ENCODE peak calls at places on chromosomes 11 and 22, in seven cellular contexts. T, I, M, P, Q, D and A are unnamed samples.

GRCh38 chr22:39923689-39924088 is 22.8 kb downstream of the GRAP2 start:
- DNase-seq in T (no peak), I (no peak), P (no peak), M (no peak), Q (no peak), D (no peak), A (no peak)

GRCh38 chr22:19815093-19815822 is 39.4 kb downstream of the GNB1L start:
- DNase-seq in D (no peak), T (no peak), I (no peak), Q (no peak), P (no peak), M (no peak), A (no peak)

GRCh38 chr22:37334461-37334858 is 52.2 kb downstream of the CYTH4 start:
- DNase-seq in I (no peak), Q (no peak), T (no peak), D (no peak), P (no peak), M (no peak), A (no peak)

GRCh38 chr11:7600205-7600775 is 73.0 kb downstream of the CYB5R2 start:
- DNase-seq in P (no peak), D (peak), I (peak), T (peak), Q (peak), M (no peak), A (no peak)

GRCh38 chr11:97622795-97623194 is 1233.0 kb downstream of the JRKL start:
- DNase-seq in T (no peak), M (no peak), Q (no peak), D (no peak), P (no peak), I (peak), A (no peak)

GRCh38 chr22:44309647-44310046 is 3.1 kb downstream of the SHISAL1 start:
- DNase-seq in Q (no peak), T (no peak), I (no peak), P (no peak), D (no peak), M (no peak), A (no peak)

GRCh38 chr11:111510311-111510710 is 1.9 kb downstream of the BTG4 start:
- DNase-seq in D (peak), M (no peak), P (no peak), Q (no peak), I (no peak), T (no peak), A (no peak)

GRCh38 chr22:49925525-49926128 is 7.2 kb downstream of the CRELD2 start:
- DNase-seq in I (no peak), M (peak), T (no peak), Q (no peak), D (no peak), P (peak), A (no peak)

GRCh38 chr11:2539761-2540520 is 95.1 kb downstream of the KCNQ1 start:
- DNase-seq in P (no peak), M (no peak), I (no peak), D (no peak), Q (no peak), T (peak), A (no peak)

GRCh38 chr11:131486937-131487336 is 116.5 kb downstream of the NTM start:
- DNase-seq in T (no peak), Q (no peak), M (no peak), D (no peak), P (no peak), I (no peak), A (no peak)

GRCh38 chr22:39927544-39927943 is 26.7 kb downstream of the GRAP2 start:
- DNase-seq in T (no peak), M (no peak), P (no peak), D (no peak), Q (no peak), I (no peak), A (no peak)

GRCh38 chr11:640021-640706 is 3.1 kb downstream of the DRD4 start:
- DNase-seq in Q (no peak), I (no peak), D (no peak), P (no peak), M (no peak), T (no peak), A (no peak)

GRCh38 chr22:19119949-19120348 is 2.3 kb downstream of the DGCR2 start:
- DNase-seq in M (no peak), Q (no peak), P (no peak), D (no peak), I (no peak), T (no peak), A (no peak)

GRCh38 chr22:20567993-20568417 is 60.6 kb downstream of the MED15 start:
- DNase-seq in M (no peak), I (peak), P (no peak), Q (no peak), D (peak), T (no peak), A (no peak)

GRCh38 chr11:6962673-6963072 is 36.4 kb downstream of the ZNF215 start:
- DNase-seq in M (no peak), D (no peak), T (no peak), I (no peak), P (peak), Q (no peak), A (no peak)

GRCh38 chr11:15493066-15493465 is 378.3 kb downstream of the INSC start:
- DNase-seq in T (no peak), D (no peak), M (no peak), I (no peak), P (no peak), Q (no peak), A (no peak)

GRCh38 chr22:38786631-38787030 is 7.3 kb downstream of the DNAL4 start:
- DNase-seq in T (no peak), M (no peak), Q (no peak), D (no peak), P (no peak), I (no peak), A (no peak)

GRCh38 chr22:23467721-23468294 is 112.3 kb downstream of the IGLL1 start:
- DNase-seq in M (no peak), D (no peak), I (no peak), P (no peak), Q (no peak), T (no peak), A (no peak)

GRCh38 chr11:8099291-8099899 is 18.4 kb downstream of the TUB start:
- DNase-seq in P (peak), Q (peak), M (peak), T (peak), D (peak), I (peak), A (peak)

DNA sequence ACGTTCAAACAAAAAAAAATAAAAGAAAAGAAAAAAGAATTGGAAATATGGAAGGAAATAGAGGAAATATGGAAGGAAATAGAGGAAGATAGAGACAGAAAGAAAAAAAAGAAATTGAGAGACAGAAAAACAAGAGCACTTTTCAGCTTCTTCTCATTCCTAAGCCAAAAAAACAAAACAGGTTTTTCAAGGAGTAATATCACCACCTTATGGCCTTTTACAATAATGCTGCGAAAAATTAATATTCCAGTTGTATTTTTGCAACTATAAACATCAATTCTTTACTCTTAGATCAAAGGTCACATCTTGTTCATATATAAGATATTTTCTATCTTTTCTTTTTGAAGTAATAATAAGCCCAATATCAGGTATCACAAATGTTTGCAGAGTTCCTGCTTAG is 328.3 kb downstream of the FAT3 start:
- DNase-seq in Q (no peak), P (no peak), I (peak), D (no peak), M (no peak), T (no peak), A (no peak)
- TF ChIP-seq CTCF in Q (peak), P (no peak), I (no peak), D (peak), M (no peak), T (peak), A (no peak)

DNA sequence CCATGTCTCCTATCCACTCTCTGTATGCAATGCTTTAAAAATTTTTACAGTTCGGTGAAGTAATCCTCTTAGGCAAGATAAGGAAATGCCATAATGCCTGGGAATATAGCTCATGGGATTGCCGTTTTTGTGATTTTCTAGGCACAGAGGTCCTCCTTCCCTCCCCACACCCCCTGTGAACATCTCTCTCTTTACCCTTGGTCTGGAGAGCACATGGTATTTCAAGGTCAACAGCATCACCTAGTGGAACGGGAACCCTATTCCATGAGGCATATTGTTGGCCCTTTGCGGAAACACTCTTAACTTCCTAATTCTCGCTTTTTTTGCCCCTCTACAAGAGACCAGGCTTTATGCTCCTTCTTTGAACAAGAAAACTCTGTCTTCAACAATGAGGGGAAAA is 8.8 kb downstream of the NXPE4 start:
- DNase-seq in T (no peak), Q (no peak), I (peak), P (no peak), D (no peak), M (no peak), A (no peak)
- TF ChIP-seq CTCF in T (peak), Q (peak), I (peak), P (no peak), D (no peak), M (no peak), A (no peak)

DNA sequence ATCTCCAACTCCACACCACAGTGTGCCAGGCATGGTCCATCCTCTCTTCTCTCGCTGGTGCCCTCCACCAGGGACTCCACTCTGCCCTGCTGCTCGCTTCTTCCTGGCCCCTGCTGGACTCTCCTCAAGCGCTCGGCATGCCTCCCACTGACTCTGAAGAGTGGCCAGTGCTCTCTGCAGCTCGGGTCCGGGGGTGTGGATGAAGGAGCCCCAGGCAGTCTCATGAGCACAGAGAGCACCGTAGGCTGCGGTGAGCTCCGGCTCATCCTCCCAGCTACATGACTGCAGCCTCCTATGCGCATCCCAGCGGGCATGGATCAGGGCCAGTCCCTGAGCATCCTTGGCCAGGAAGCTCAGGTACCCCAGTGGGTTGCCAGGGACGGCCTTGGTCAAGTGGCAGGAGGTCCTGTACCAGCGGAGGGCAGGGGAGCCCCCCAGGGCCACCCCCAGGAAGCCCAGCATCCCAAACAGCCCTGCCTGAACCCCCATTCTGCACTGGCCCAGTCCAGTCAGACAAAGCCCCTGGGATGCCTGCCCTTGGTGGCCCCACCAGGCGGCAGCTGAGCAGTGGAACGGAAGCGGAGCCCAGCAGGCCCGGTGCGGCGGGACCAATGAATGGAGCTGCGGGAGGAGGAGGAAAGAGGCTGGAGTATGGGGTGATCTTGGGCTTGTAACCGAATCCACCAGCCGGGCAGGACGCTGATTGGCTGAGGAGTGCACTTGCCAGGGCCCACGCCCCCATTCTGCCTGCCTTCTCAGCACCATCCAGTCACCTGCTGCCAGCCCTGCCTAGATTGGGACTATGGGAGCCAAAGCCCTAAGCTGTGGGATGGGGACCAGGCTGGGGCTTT is at the start of gene PLA2G3:
- DNase-seq in D (no peak), I (peak), P (no peak), M (no peak), T (no peak), Q (no peak), A (no peak)
- TF ChIP-seq CTCF in D (no peak), I (peak), P (no peak), M (no peak), T (no peak), Q (peak), A (no peak)

GRCh38 chr11:11267312-11267711 is 85.7 kb downstream of the CSNK2A3 start:
- DNase-seq in M (no peak), D (no peak), I (no peak), P (no peak), T (no peak), Q (no peak), A (no peak)

GRCh38 chr11:11265994-11266606 is 87.0 kb downstream of the CSNK2A3 start:
- DNase-seq in P (peak), M (no peak), I (peak), Q (no peak), T (peak), D (no peak), A (no peak)

GRCh38 chr11:11268119-11268518 is 84.9 kb downstream of the CSNK2A3 start:
- DNase-seq in D (no peak), T (no peak), I (no peak), M (no peak), Q (no peak), P (no peak), A (no peak)

GRCh38 chr11:11270236-11270775 is 82.7 kb downstream of the CSNK2A3 start:
- DNase-seq in I (no peak), Q (no peak), T (no peak), D (no peak), M (no peak), P (no peak), A (no peak)

GRCh38 chr11:11268706-11269105 is 84.3 kb downstream of the CSNK2A3 start:
- DNase-seq in I (no peak), M (no peak), T (no peak), D (no peak), Q (no peak), P (no peak), A (no peak)
- TF ChIP-seq CTCF in I (no peak), M (no peak), T (no peak), D (no peak), Q (no peak), P (no peak), A (no peak)

GRCh38 chr11:65558002-65558784 is at the start of gene LTBP3:
- DNase-seq in Q (no peak), T (peak), M (peak), P (peak), I (peak), D (peak), A (no peak)
- TF ChIP-seq CTCF in Q (no peak), T (no peak), M (no peak), P (no peak), I (no peak), D (peak), A (no peak)